ENCODE peak calls at places on chromosomes 16 and 17, in six cellular contexts. E is HFFc6; T is mammary epithelial cell; G is neural crest cell; N is OCI-LY7; O is CD4-positive, alpha-beta T cell. Y is an unnamed sample.

GRCh38 chr16:30416624-30417298 is 9.4 kb downstream of the ZNF771 start:
- DNase-seq in E (no peak), T (no peak), G (no peak), N (no peak), O (no peak), Y (no peak)

GRCh38 chr16:17325744-17326143 is 145.0 kb downstream of the XYLT1 start:
- DNase-seq in E (no peak), T (no peak), G (no peak), N (no peak), O (no peak), Y (no peak)

GRCh38 chr17:62616993-62617893 is 10.2 kb upstream of the MRC2 start:
- DNase-seq in E (no peak), T (no peak), G (peak), N (no peak), O (no peak), Y (no peak)

GRCh38 chr17:42459256-42459982 is 741 bp downstream of the ATP6V0A1 start:
- DNase-seq in E (peak), T (peak), G (peak), N (peak), O (no peak), Y (peak)

GRCh38 chr17:40322417-40323315 is 13.7 kb downstream of the RARA start:
- DNase-seq in E (peak), T (peak), G (no peak), N (peak), O (peak), Y (no peak)

GRCh38 chr17:76381633-76382304 is 2.6 kb upstream of the SPHK1 start:
- DNase-seq in E (no peak), T (no peak), G (peak), N (no peak), O (no peak), Y (no peak)

GRCh38 chr17:67689534-67690177 is 28.1 kb upstream of the NOL11 start:
- DNase-seq in E (peak), T (peak), G (peak), N (peak), O (peak), Y (no peak)

GRCh38 chr17:44170135-44170498 is 387 bp upstream of the ASB16 start:
- DNase-seq in E (no peak), T (no peak), G (no peak), N (no peak), O (no peak), Y (no peak)

GRCh38 chr17:75635610-75636202 is 2.5 kb downstream of the SMIM5 start:
- DNase-seq in E (no peak), T (no peak), G (no peak), N (no peak), O (no peak), Y (no peak)

GRCh38 chr16:80527297-80527696 is 13.5 kb upstream of the DYNLRB2 start:
- DNase-seq in E (peak), T (peak), G (no peak), N (peak), O (peak), Y (no peak)

GRCh38 chr17:22202702-22203101 is 510.4 kb downstream of the KCNJ18 start:
- DNase-seq in E (no peak), T (no peak), G (no peak), N (no peak), O (no peak), Y (no peak)

GRCh38 chr16:68778551-68779231 is 41.6 kb downstream of the CDH1 start:
- DNase-seq in E (no peak), T (peak), G (no peak), N (no peak), O (no peak), Y (no peak)

GRCh38 chr17:40363480-40363838 is 1.1 kb downstream of the GJD3 start:
- DNase-seq in E (peak), T (no peak), G (no peak), N (no peak), O (no peak), Y (no peak)

GRCh38 chr17:48308591-48308990 is 121.4 kb downstream of the SKAP1 start:
- DNase-seq in E (no peak), T (no peak), G (no peak), N (no peak), O (no peak), Y (no peak)

GRCh38 chr16:55621771-55622170 is 34.0 kb upstream of the SLC6A2 start:
- DNase-seq in E (no peak), T (no peak), G (no peak), N (no peak), O (no peak), Y (no peak)

GRCh38 chr17:40980594-40980993 is 3.5 kb downstream of the KRT40 start:
- DNase-seq in E (no peak), T (no peak), G (no peak), N (no peak), O (no peak), Y (no peak)

GRCh38 chr17:58535431-58535830 is 21.0 kb upstream of the MTMR4 start:
- DNase-seq in E (peak), T (no peak), G (no peak), N (no peak), O (no peak), Y (no peak)

GRCh38 chr17:51860934-51861561 is 297.5 kb downstream of the CA10 start:
- DNase-seq in E (no peak), T (peak), G (peak), N (peak), O (no peak), Y (no peak)
- TF ChIP-seq CTCF in E (peak), T (peak), G (peak), N (peak), O (no peak), Y (no peak)

DNA sequence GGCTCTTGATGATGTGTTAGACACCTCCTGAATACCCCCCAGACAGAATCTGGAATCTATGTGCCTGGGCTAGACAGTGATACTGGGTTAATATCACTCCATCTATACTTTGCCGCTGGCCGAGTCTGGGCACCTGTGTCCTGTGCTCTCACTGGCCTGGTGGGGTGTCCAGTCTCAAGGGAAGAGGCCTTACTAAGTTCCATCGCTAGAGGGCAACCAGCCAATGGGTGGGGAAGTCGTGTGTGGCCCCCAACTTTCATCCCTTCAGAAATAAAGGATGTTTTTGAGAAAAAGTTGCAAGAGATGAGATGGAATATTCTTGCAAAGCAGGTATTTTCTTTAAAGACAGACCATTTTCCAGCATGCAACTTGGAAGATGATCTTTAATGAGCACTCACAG is 1.6 kb upstream of the GLP2R start:
- DNase-seq in E (no peak), T (no peak), G (no peak), N (no peak), O (no peak), Y (no peak)
- TF ChIP-seq CTCF in E (peak), T (peak), G (no peak), N (peak), O (no peak), Y (no peak)

GRCh38 chr17:8890671-8891070 is 23.2 kb upstream of the PIK3R6 start:
- DNase-seq in E (no peak), T (no peak), G (no peak), N (no peak), O (no peak), Y (no peak)

GRCh38 chr17:8885968-8886674 is 18.6 kb upstream of the PIK3R6 start:
- DNase-seq in E (no peak), T (no peak), G (no peak), N (no peak), O (peak), Y (no peak)

GRCh38 chr17:8888704-8889302 is 21.3 kb upstream of the PIK3R6 start:
- DNase-seq in E (no peak), T (no peak), G (no peak), N (no peak), O (no peak), Y (no peak)

GRCh38 chr17:8889458-8890210 is 22.2 kb upstream of the PIK3R6 start:
- DNase-seq in E (no peak), T (no peak), G (no peak), N (no peak), O (no peak), Y (no peak)

GRCh38 chr17:8887834-8888703 is 20.6 kb upstream of the PIK3R6 start:
- DNase-seq in E (peak), T (no peak), G (peak), N (no peak), O (no peak), Y (no peak)
- TF ChIP-seq CTCF in E (peak), T (no peak), G (peak), N (no peak), O (no peak), Y (no peak)

GRCh38 chr17:47066095-47066494 is 87.0 kb upstream of the RPRML start:
- DNase-seq in E (no peak), T (no peak), G (no peak), N (no peak), O (no peak), Y (no peak)

GRCh38 chr17:47063475-47063874 is 84.4 kb upstream of the RPRML start:
- DNase-seq in E (no peak), T (no peak), G (no peak), N (no peak), O (no peak), Y (no peak)

GRCh38 chr17:47072881-47073280 is 93.8 kb upstream of the RPRML start:
- DNase-seq in E (no peak), T (no peak), G (no peak), N (no peak), O (no peak), Y (no peak)

GRCh38 chr17:47064684-47065083 is 85.6 kb upstream of the RPRML start:
- DNase-seq in E (no peak), T (no peak), G (no peak), N (no peak), O (no peak), Y (no peak)

DNA sequence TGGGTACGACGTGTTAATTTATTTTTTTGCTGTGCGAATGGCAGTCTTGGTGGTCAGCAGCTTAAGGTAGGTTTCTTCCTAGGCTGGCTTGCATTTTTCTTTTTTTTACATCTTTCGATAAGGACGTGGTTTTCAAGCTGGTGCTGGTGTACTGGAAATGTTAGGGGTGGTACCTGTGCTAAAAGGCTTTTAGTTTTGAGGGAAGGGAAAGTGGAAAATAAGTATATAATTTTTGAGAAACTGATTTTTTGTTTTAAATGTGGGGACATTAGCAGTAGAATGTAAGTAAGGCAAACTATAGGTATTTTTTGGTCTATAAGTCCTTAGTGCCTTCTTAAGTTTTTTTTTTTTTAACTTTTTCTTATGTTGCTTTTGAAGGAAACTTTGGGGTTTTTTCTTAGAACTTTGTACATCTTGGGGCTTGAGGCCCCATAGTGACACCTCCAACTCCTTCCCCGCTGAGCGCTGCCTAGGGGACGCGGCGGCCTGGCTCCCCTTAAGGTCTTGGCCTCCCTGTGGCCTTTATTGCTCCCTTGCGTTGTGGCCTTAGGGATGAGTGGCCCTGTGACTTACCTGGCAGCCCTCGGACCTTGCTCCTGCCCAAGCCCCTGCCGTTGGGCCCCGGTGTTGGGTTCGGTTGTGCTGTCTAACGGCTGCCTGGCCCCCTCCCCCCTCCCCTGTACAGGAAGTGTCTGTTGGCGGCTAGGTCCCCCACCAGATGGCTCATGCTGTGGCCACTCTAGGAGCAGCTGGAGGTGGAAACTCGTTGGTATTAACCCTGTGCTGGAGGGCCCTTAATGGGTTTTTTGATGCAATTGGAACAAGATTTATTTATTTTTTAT is 88.0 kb upstream of the RPRML start:
- DNase-seq in E (peak), T (peak), G (peak), N (peak), O (peak), Y (peak)
- TF ChIP-seq CTCF in E (peak), T (no peak), G (peak), N (peak), O (no peak), Y (no peak)

GRCh38 chr16:2476741-2477140 is 1.8 kb downstream of the TBC1D24 start:
- DNase-seq in E (no peak), T (no peak), G (no peak), N (no peak), O (no peak), Y (no peak)

GRCh38 chr16:2478273-2478672 is 3.3 kb downstream of the TBC1D24 start:
- DNase-seq in E (no peak), T (no peak), G (no peak), N (no peak), O (no peak), Y (no peak)

GRCh38 chr16:2476345-2476720 is 1.4 kb downstream of the TBC1D24 start:
- DNase-seq in E (no peak), T (no peak), G (no peak), N (no peak), O (no peak), Y (no peak)

GRCh38 chr16:2475413-2476344 is 752 bp downstream of the TBC1D24 start:
- DNase-seq in E (no peak), T (no peak), G (no peak), N (peak), O (no peak), Y (no peak)

GRCh38 chr16:2477327-2477726 is 2.4 kb downstream of the TBC1D24 start:
- DNase-seq in E (no peak), T (no peak), G (no peak), N (no peak), O (no peak), Y (no peak)
- TF ChIP-seq CTCF in E (no peak), T (no peak), G (no peak), N (no peak), O (no peak), Y (no peak)

GRCh38 chr17:72053069-72053846 is 67.6 kb upstream of the SOX9 start:
- DNase-seq in E (no peak), T (peak), G (no peak), N (no peak), O (no peak), Y (no peak)
- TF ChIP-seq CTCF in E (no peak), T (no peak), G (no peak), N (no peak), O (no peak), Y (no peak)

GRCh38 chr16:67530013-67530939 is 1.6 kb downstream of the RIPOR1 start:
- DNase-seq in E (peak), T (peak), G (no peak), N (peak), O (no peak), Y (no peak)

GRCh38 chr16:67531247-67531646 is 2.6 kb downstream of the RIPOR1 start:
- DNase-seq in E (no peak), T (no peak), G (no peak), N (peak), O (no peak), Y (no peak)

GRCh38 chr16:67528222-67528869 is at the start of gene RIPOR1:
- DNase-seq in E (no peak), T (no peak), G (peak), N (peak), O (no peak), Y (no peak)

GRCh38 chr16:67529639-67530012 is 997 bp downstream of the RIPOR1 start:
- DNase-seq in E (no peak), T (peak), G (no peak), N (peak), O (no peak), Y (no peak)

DNA sequence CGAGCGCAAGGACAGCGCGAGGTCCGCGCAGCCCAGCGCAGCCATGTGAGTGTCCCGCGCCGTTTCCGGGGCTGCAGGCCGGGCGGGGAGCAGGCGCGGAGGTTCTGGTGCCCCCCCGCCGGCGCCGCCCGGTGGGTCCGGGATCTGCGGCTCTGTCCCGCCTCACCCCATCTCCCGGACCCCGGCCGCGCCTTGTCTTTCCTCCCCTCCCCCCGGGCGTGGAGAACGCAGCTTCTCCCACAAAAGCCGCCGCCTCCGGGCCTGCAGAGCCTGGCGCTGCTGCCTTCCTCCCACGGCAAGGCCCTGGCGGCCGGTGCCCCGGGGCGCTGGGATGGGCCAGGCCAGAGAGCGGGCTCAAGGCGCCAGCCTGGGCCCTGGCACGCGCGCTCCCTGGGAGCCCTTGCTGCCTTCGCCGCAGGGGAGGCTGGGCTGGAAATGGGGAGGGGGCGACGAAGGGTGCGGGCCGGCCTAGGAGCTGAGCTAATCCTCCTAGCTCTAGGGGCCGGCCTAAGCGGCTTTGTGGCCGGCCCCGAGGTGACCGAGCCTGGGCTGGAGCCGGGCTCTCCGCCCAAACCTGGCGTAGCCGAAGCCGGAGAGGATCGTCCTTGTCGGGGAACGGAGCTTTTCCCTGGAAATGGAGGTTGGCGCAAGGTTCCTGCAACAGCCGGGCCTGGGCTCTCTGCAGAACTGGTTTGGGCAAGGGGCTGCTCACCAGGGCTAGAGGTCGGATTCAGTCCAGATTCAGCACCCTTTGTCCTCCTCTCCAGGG is 425 bp downstream of the RIPOR1 start:
- DNase-seq in E (no peak), T (peak), G (peak), N (peak), O (no peak), Y (no peak)
- TF ChIP-seq CTCF in E (no peak), T (no peak), G (no peak), N (no peak), O (no peak), Y (no peak)

DNA sequence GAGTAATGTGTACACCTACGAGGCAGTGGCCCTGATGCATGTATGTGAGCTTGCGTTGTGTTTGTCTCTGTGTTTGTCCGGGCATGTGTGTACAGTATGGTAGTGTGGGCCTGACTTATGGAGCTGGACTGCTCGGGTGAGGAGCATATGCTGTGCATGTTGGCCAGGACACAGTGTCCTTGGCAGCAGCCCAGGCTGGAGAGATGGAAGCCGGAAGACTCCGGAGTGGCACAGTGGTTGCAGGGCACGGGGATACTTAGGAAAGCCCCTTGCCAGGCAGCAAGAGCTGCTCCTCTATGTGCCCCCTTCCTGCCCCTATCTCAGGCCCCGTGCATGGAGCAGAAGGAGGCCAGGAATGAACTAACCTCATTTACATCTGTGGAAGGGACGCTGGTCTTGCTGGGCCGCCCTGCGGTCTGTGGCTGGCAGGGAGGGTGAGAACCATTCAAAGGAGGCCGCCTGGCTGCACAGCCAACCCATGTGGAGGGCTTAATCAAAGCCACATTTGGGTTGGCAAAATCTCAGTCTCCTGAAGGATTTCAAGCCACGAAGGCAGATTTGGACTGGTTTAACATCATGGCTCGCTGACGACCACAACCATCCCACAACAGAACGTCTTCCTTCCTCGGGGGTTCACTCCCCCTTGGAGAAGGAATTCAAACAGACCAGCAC is 32.2 kb upstream of the RCVRN start:
- DNase-seq in E (no peak), T (no peak), G (no peak), N (no peak), O (no peak), Y (no peak)
- TF ChIP-seq CTCF in E (no peak), T (no peak), G (no peak), N (no peak), O (no peak), Y (no peak)

Y was measured in omental fat pad.